ENCODE peak calls at places on chromosomes 5 and 9, in four cellular contexts. E, Q, H and V are unnamed samples.

GRCh38 chr9:110546411-110546871 is 33.1 kb downstream of the SVEP1 start:
- DNase-seq in E (no peak), Q (no peak), H (no peak), V (no peak)

GRCh38 chr5:154386952-154387629 is 58.7 kb upstream of the SAP30L start:
- DNase-seq in E (no peak), Q (no peak), H (no peak), V (no peak)

GRCh38 chr9:133689151-133689763 is 48.9 kb downstream of the SARDH start:
- DNase-seq in E (no peak), Q (no peak), H (no peak), V (no peak)

GRCh38 chr9:116998305-116998704 is 311.2 kb downstream of the TRIM32 start:
- DNase-seq in E (peak; percentile 24), Q (no peak), H (no peak), V (peak; percentile 7)

GRCh38 chr9:136052433-136052880 is 42.6 kb downstream of the NACC2 start:
- DNase-seq in E (no peak), Q (peak; percentile 56), H (no peak), V (no peak)

GRCh38 chr9:105405514-105406131 is 42.2 kb upstream of the FSD1L start:
- DNase-seq in E (no peak), Q (peak; percentile 96), H (no peak), V (peak; percentile 81)

GRCh38 chr9:129481824-129482511 is 138.9 kb downstream of the C9orf50 start:
- DNase-seq in E (peak; percentile 62), Q (no peak), H (no peak), V (no peak)

GRCh38 chr9:123267481-123268239 is 726 bp downstream of the STRBP start:
- DNase-seq in E (no peak), Q (no peak), H (no peak), V (peak; percentile 16)

GRCh38 chr9:86246752-86247161 is 12.7 kb downstream of the C9orf153 start:
- DNase-seq in E (peak; percentile 25), Q (peak; percentile 17), H (no peak), V (peak; percentile 56)

GRCh38 chr9:129283705-129284606 is 105.9 kb upstream of the IER5L start:
- DNase-seq in E (no peak), Q (no peak), H (no peak), V (no peak)

GRCh38 chr5:57816108-57816507 is 333.5 kb upstream of the ACTBL2 start:
- DNase-seq in E (peak; percentile 92), Q (peak; percentile 27), H (no peak), V (no peak)

GRCh38 chr9:106941901-106942300 is 78.9 kb downstream of the ZNF462 start:
- DNase-seq in E (no peak), Q (no peak), H (no peak), V (no peak)

GRCh38 chr9:6715755-6716643 is 41.8 kb upstream of the KDM4C start:
- DNase-seq in E (peak; percentile 63), Q (peak; percentile 83), H (peak; percentile 47), V (no peak)

GRCh38 chr5:177372534-177372896 is 11.7 kb upstream of the SLC34A1 start:
- DNase-seq in E (no peak), Q (no peak), H (no peak), V (no peak)

GRCh38 chr9:13023498-13023897 is 248.7 kb downstream of the LURAP1L start:
- DNase-seq in E (no peak), Q (peak; percentile 10), H (no peak), V (no peak)

GRCh38 chr5:103109277-103109676 is 10.7 kb downstream of the GIN1 start:
- DNase-seq in E (no peak), Q (no peak), H (no peak), V (no peak)

GRCh38 chr5:52604151-52604550 is 183.6 kb upstream of the ITGA1 start:
- DNase-seq in E (no peak), Q (no peak), H (no peak), V (no peak)

GRCh38 chr5:32297181-32298055 is 15.3 kb downstream of the MTMR12 start:
- DNase-seq in E (no peak), Q (no peak), H (no peak), V (no peak)

GRCh38 chr9:125961037-125961436 is 213.9 kb downstream of the PBX3 start:
- DNase-seq in E (no peak), Q (no peak), H (no peak), V (no peak)

GRCh38 chr5:60404171-60404570 is 295.8 kb downstream of the DEPDC1B start:
- DNase-seq in E (no peak), Q (no peak), H (no peak), V (no peak)

GRCh38 chr5:150286820-150287219 is 2.8 kb downstream of the CAMK2A start:
- DNase-seq in E (no peak), Q (peak; percentile 72), H (no peak), V (peak; percentile 11)

GRCh38 chr5:78586251-78586650 is 62.3 kb downstream of the LHFPL2 start:
- DNase-seq in E (peak; percentile 98), Q (no peak), H (no peak), V (peak; percentile 22)

GRCh38 chr9:31753756-31754155 is 630.7 kb upstream of the ACO1 start:
- DNase-seq in E (no peak), Q (no peak), H (no peak), V (no peak)

GRCh38 chr9:131845286-131846011 is 105.6 kb upstream of the RAPGEF1 start:
- DNase-seq in E (no peak), Q (no peak), H (no peak), V (no peak)

GRCh38 chr9:113796651-113797426 is 79.3 kb upstream of the ZNF618 start:
- DNase-seq in E (no peak), Q (no peak), H (no peak), V (no peak)

GRCh38 chr5:97750576-97750975 is 567.5 kb upstream of the RIOK2 start:
- DNase-seq in E (peak; percentile 11), Q (no peak), H (no peak), V (no peak)

GRCh38 chr5:4099401-4099800 is 503.8 kb downstream of the IRX1 start:
- DNase-seq in E (no peak), Q (no peak), H (no peak), V (no peak)

GRCh38 chr5:41748631-41749030 is 121.6 kb downstream of the OXCT1 start:
- DNase-seq in E (peak; percentile 37), Q (peak; percentile 78), H (no peak), V (no peak)

GRCh38 chr5:80915716-80916115 is 44.4 kb upstream of the RASGRF2 start:
- DNase-seq in E (no peak), Q (no peak), H (no peak), V (no peak)

GRCh38 chr5:76326559-76327351 is 76.3 kb upstream of the IQGAP2 start:
- DNase-seq in E (no peak), Q (no peak), H (no peak), V (no peak)